ENCODE peak calls at places on chromosomes 12 and 14, in nine cellular contexts. J, Q, P, Y, B, E, X, R and T are unnamed samples.

GRCh38 chr12:123942277-123942653 is 30.4 kb downstream of the CCDC92 start:
- DNase-seq in J (no peak), Q (no peak), P (no peak), Y (peak; percentile 90), B (peak; percentile 85), E (no peak), X (no peak), R (no peak), T (no peak)

GRCh38 chr12:457676-458075 is 2.1 kb upstream of the B4GALNT3 start:
- DNase-seq in J (no peak), Q (no peak), P (no peak), Y (peak; percentile 55), B (no peak), E (no peak), X (no peak), R (no peak), T (no peak)

GRCh38 chr12:31868980-31869379 is 90.2 kb upstream of the RESF1 start:
- DNase-seq in J (peak; percentile 28), Q (no peak), P (no peak), Y (no peak), B (peak; percentile 56), E (no peak), X (peak; percentile 40), R (no peak), T (no peak)

GRCh38 chr12:18403182-18403581 is 141.9 kb downstream of the PIK3C2G start:
- DNase-seq in J (no peak), Q (no peak), P (no peak), Y (no peak), B (peak; percentile 8), E (no peak), X (no peak), R (no peak), T (no peak)

GRCh38 chr14:24695265-24696241 is 61.6 kb upstream of the GZMB start:
- DNase-seq in J (no peak), Q (peak; percentile 39), P (no peak), Y (no peak), B (no peak), E (no peak), X (no peak), R (no peak), T (no peak)

GRCh38 chr12:47164116-47164515 is 84.4 kb upstream of the AMIGO2 start:
- DNase-seq in J (no peak), Q (no peak), P (no peak), Y (no peak), B (no peak), E (no peak), X (no peak), R (no peak), T (no peak)

GRCh38 chr14:59337151-59337611 is 128.0 kb downstream of the GPR135 start:
- DNase-seq in J (no peak), Q (no peak), P (peak; percentile 21), Y (no peak), B (peak; percentile 67), E (peak; percentile 15), X (no peak), R (no peak), T (no peak)

GRCh38 chr14:85530626-85531025 is 682 bp downstream of the FLRT2 start:
- DNase-seq in J (no peak), Q (no peak), P (no peak), Y (no peak), B (peak; percentile 31), E (no peak), X (no peak), R (no peak), T (no peak)

GRCh38 chr12:11885261-11886038 is 185.3 kb upstream of the BCL2L14 start:
- DNase-seq in J (peak; percentile 53), Q (no peak), P (no peak), Y (peak; percentile 85), B (peak; percentile 54), E (no peak), X (no peak), R (no peak), T (no peak)

GRCh38 chr12:93440043-93440835 is 1.5 kb downstream of the UBE2N start:
- DNase-seq in J (no peak), Q (no peak), P (no peak), Y (peak; percentile 32), B (peak; percentile 75), E (no peak), X (no peak), R (no peak), T (no peak)

GRCh38 chr12:62522984-62523383 is 56.4 kb downstream of the MON2 start:
- DNase-seq in J (no peak), Q (no peak), P (no peak), Y (peak; percentile 18), B (peak; percentile 32), E (no peak), X (no peak), R (no peak), T (no peak)

GRCh38 chr12:109656681-109657262 is 56.9 kb upstream of the FAM222A start:
- DNase-seq in J (no peak), Q (no peak), P (no peak), Y (no peak), B (no peak), E (no peak), X (peak; percentile 88), R (no peak), T (no peak)

GRCh38 chr14:81516941-81517797 is 16.5 kb downstream of the SEL1L start:
- DNase-seq in J (peak; percentile 79), Q (no peak), P (peak; percentile 62), Y (peak; percentile 30), B (peak; percentile 63), E (peak; percentile 32), X (no peak), R (no peak), T (no peak)

GRCh38 chr12:27517961-27518668 is 5.9 kb upstream of the PPFIBP1 start:
- DNase-seq in J (no peak), Q (no peak), P (no peak), Y (no peak), B (no peak), E (no peak), X (peak; percentile 68), R (no peak), T (no peak)

GRCh38 chr14:87108726-87109125 is 884.3 kb downstream of the GALC start:
- DNase-seq in J (no peak), Q (no peak), P (no peak), Y (no peak), B (peak; percentile 73), E (no peak), X (no peak), R (no peak), T (no peak)

GRCh38 chr12:55516391-55516790 is 24.2 kb downstream of the OR6C68 start:
- DNase-seq in J (no peak), Q (no peak), P (no peak), Y (no peak), B (no peak), E (no peak), X (no peak), R (no peak), T (no peak)

DNA sequence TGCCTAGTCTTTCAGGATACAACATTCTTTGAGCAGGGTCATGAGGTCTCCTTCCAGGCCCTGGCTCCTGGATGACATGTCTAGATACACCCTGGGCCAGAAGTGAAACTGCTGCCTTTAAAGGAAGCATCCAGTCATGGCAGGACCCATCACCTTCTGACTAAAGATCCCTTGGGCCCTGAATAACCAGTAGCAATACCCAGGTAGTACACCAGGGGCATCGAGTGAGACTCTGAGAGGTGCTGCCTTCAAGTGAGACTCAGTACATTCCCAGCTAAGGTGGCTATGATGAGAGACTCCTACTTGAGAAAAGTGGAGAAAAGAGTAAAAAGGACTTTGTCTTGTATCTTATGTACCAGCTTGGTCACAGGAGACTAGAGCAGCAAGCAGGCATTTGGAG is 23.5 kb downstream of the OR6C68 start:
- DNase-seq in J (no peak), Q (peak; percentile 9), P (peak; percentile 33), Y (peak; percentile 2), B (no peak), E (peak; percentile 4), X (no peak), R (no peak), T (no peak)
- TF ChIP-seq EZH2phosphoT487 in J (no peak), Q (no peak), P (no peak), Y (no peak), B (no peak), E (no peak), X (no peak), R (no peak), T (no peak)

GRCh38 chr14:105313381-105314286 is 914 bp upstream of the PACS2 start:
- DNase-seq in J (peak; percentile 62), Q (peak; percentile 41), P (peak; percentile 75), Y (no peak), B (peak; percentile 54), E (peak; percentile 74), X (peak; percentile 70), R (peak; percentile 22), T (no peak)

GRCh38 chr14:105314287-105315185 is at the start of gene PACS2:
- DNase-seq in J (peak; percentile 97), Q (peak; percentile 93), P (peak; percentile 91), Y (peak; percentile 88), B (peak; percentile 94), E (peak; percentile 96), X (peak; percentile 98), R (peak; percentile 79), T (peak; percentile 47)

GRCh38 chr14:105311838-105312237 is 2.7 kb upstream of the PACS2 start:
- DNase-seq in J (no peak), Q (no peak), P (no peak), Y (no peak), B (no peak), E (peak; percentile 56), X (peak; percentile 7), R (no peak), T (no peak)

GRCh38 chr14:105315211-105315721 is 718 bp downstream of the PACS2 start:
- DNase-seq in J (peak; percentile 66), Q (peak; percentile 63), P (peak; percentile 67), Y (peak; percentile 56), B (peak; percentile 50), E (peak; percentile 66), X (peak; percentile 68), R (peak; percentile 42), T (peak; percentile 27)

GRCh38 chr14:105312973-105313372 is 1.6 kb upstream of the PACS2 start:
- DNase-seq in J (no peak), Q (no peak), P (no peak), Y (no peak), B (no peak), E (no peak), X (no peak), R (no peak), T (no peak)
- TF ChIP-seq EZH2phosphoT487 in J (no peak), Q (no peak), P (no peak), Y (no peak), B (no peak), E (no peak), X (no peak), R (no peak), T (no peak)

DNA sequence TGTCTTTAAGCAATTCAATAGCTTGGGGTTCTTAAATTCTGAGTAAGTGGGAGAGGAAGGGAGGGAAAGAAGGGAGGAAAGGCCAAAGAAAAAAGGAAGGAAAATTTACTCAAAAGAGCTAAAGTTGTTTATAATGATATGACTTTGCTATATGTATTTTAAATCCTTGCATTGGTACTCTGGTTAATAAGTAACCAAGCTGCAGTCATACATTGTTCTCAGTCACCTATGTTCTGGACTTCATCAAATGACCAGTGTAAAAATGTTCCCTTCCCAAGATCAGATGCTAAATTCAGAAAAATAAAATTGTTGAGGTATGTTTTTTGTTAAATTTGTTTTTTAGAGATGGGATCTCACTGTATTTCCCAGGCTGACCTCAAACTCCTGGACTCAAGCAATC is 259.9 kb upstream of the CPNE8 start:
- DNase-seq in J (no peak), Q (no peak), P (no peak), Y (no peak), B (no peak), E (no peak), X (no peak), R (no peak), T (no peak)
- TF ChIP-seq EZH2phosphoT487 in J (no peak), Q (no peak), P (no peak), Y (no peak), B (no peak), E (no peak), X (no peak), R (no peak), T (no peak)

GRCh38 chr12:88325076-88325827 is 183.1 kb downstream of the TMTC3 start:
- DNase-seq in J (peak; percentile 8), Q (no peak), P (no peak), Y (peak; percentile 92), B (peak; percentile 89), E (no peak), X (no peak), R (no peak), T (no peak)
- TF ChIP-seq EZH2phosphoT487 in J (no peak), Q (no peak), P (no peak), Y (no peak), B (peak; percentile 55), E (no peak), X (no peak), R (no peak), T (no peak)